ENCODE peak calls at places on chromosomes 4 and X, in eight cellular contexts. P is brain microvascular endothelial cell; L is cardiac muscle cell; M is activated CD4-positive, alpha-beta T cell treated with anti-CD3 and anti-CD28 coated beads for 4 hours; J is effector memory CD4-positive, alpha-beta T cell; R is Caco-2; I is NCI-H524; G is cardiac fibroblast. Z is an unnamed sample.

GRCh38 chr4:155597933-155598451 is 68.7 kb upstream of the GUCY1A1 start:
- DNase-seq in P (no peak), L (no peak), M (no peak), J (no peak), R (no peak), I (no peak), G (no peak), Z (no peak)

GRCh38 chr4:76067652-76068286 is 6.7 kb upstream of the ART3 start:
- DNase-seq in P (peak; percentile 71), L (peak; percentile 80), M (peak; percentile 76), J (peak; percentile 20), R (peak; percentile 76), I (peak; percentile 52), G (peak; percentile 86), Z (peak; percentile 40)

GRCh38 chrX:123477673-123478072 is 255.2 kb downstream of the THOC2 start:
- DNase-seq in P (no peak), L (no peak), M (no peak), J (no peak), R (no peak), I (no peak), G (no peak), Z (no peak)

GRCh38 chrX:155747520-155747919 is 133.6 kb upstream of the VAMP7 start:
- DNase-seq in P (no peak), L (no peak), M (no peak), J (no peak), R (no peak), I (peak; percentile 5), G (peak; percentile 22), Z (peak; percentile 62)

GRCh38 chr4:168437192-168437938 is 42.9 kb downstream of the DDX60L start:
- DNase-seq in P (no peak), L (no peak), M (no peak), J (no peak), R (no peak), I (no peak), G (no peak), Z (no peak)

GRCh38 chr4:156959298-156959702 is 12.3 kb downstream of the PDGFC start:
- DNase-seq in P (no peak), L (no peak), M (no peak), J (no peak), R (no peak), I (no peak), G (peak; percentile 64), Z (no peak)

GRCh38 chrX:9955506-9955905 is 11.7 kb upstream of the CLDN34 start:
- DNase-seq in P (peak; percentile 23), L (no peak), M (no peak), J (no peak), R (no peak), I (no peak), G (peak; percentile 68), Z (no peak)

GRCh38 chr4:186137193-186137792 is 32.8 kb downstream of the FAM149A start:
- DNase-seq in P (no peak), L (peak; percentile 33), M (no peak), J (no peak), R (no peak), I (no peak), G (peak; percentile 52), Z (no peak)

GRCh38 chrX:99301990-99302389 is 1108.1 kb downstream of the PCDH19 start:
- DNase-seq in P (no peak), L (peak; percentile 59), M (no peak), J (no peak), R (peak; percentile 9), I (peak; percentile 78), G (peak; percentile 2), Z (no peak)

GRCh38 chr4:183399166-183399565 is 45.3 kb upstream of the CDKN2AIP start:
- DNase-seq in P (no peak), L (no peak), M (no peak), J (no peak), R (no peak), I (no peak), G (no peak), Z (no peak)

GRCh38 chrX:50700921-50701320 is 113.1 kb downstream of the SHROOM4 start:
- DNase-seq in P (no peak), L (no peak), M (no peak), J (no peak), R (no peak), I (no peak), G (peak; percentile 61), Z (no peak)

GRCh38 chrX:49276207-49276606 is 6.6 kb downstream of the PPP1R3F start:
- DNase-seq in P (no peak), L (no peak), M (no peak), J (no peak), R (no peak), I (no peak), G (no peak), Z (no peak)

GRCh38 chrX:24693453-24694202 is at the start of gene POLA1:
- DNase-seq in P (peak; percentile 94), L (peak; percentile 99), M (peak; percentile 41), J (peak; percentile 45), R (peak; percentile 94), I (peak; percentile 98), G (peak; percentile 96), Z (peak; percentile 95)

GRCh38 chrX:12981880-12982279 is 7.0 kb downstream of the TMSB4X start:
- DNase-seq in P (no peak), L (no peak), M (no peak), J (no peak), R (no peak), I (no peak), G (no peak), Z (no peak)

GRCh38 chrX:109855501-109855900 is 122.4 kb upstream of the ACSL4 start:
- DNase-seq in P (no peak), L (no peak), M (no peak), J (no peak), R (no peak), I (no peak), G (no peak), Z (no peak)

GRCh38 chrX:22122510-22122909 is 90.4 kb downstream of the PHEX start:
- DNase-seq in P (peak; percentile 41), L (no peak), M (no peak), J (no peak), R (no peak), I (no peak), G (peak; percentile 87), Z (peak; percentile 3)

GRCh38 chrX:20267924-20268701 is 1.4 kb upstream of the RPS6KA3 start:
- DNase-seq in P (no peak), L (peak; percentile 21), M (peak; percentile 31), J (no peak), R (peak; percentile 9), I (peak; percentile 60), G (no peak), Z (no peak)

GRCh38 chr4:30537462-30537861 is 182.7 kb upstream of the PCDH7 start:
- DNase-seq in P (peak; percentile 42), L (no peak), M (no peak), J (no peak), R (peak; percentile 9), I (no peak), G (peak; percentile 63), Z (peak; percentile 28)

GRCh38 chr4:148444296-148445070 is 2.3 kb upstream of the NR3C2 start:
- DNase-seq in P (no peak), L (peak; percentile 63), M (peak; percentile 44), J (peak; percentile 45), R (peak; percentile 16), I (peak; percentile 27), G (no peak), Z (no peak)

GRCh38 chrX:23483396-23483795 is 148.7 kb downstream of the PTCHD1 start:
- DNase-seq in P (no peak), L (no peak), M (no peak), J (no peak), R (no peak), I (peak; percentile 81), G (no peak), Z (no peak)

GRCh38 chrX:24339911-24340310 is 20.5 kb upstream of the SUPT20HL1 start:
- DNase-seq in P (no peak), L (no peak), M (no peak), J (no peak), R (no peak), I (no peak), G (no peak), Z (no peak)

GRCh38 chr4:127284236-127284635 is 348.5 kb upstream of the INTU start:
- DNase-seq in P (no peak), L (no peak), M (no peak), J (no peak), R (no peak), I (no peak), G (no peak), Z (no peak)

GRCh38 chr4:142088906-142089305 is 452.5 kb downstream of the IL15 start:
- DNase-seq in P (peak; percentile 42), L (no peak), M (no peak), J (no peak), R (no peak), I (no peak), G (peak; percentile 48), Z (no peak)

GRCh38 chr4:152892985-152893384 is 43.1 kb upstream of the FHDC1 start:
- DNase-seq in P (no peak), L (no peak), M (no peak), J (no peak), R (no peak), I (no peak), G (no peak), Z (no peak)

GRCh38 chr4:127001898-127002297 is 630.9 kb upstream of the INTU start:
- DNase-seq in P (no peak), L (no peak), M (no peak), J (no peak), R (no peak), I (no peak), G (no peak), Z (no peak)

GRCh38 chrX:45697591-45697990 is 496.9 kb upstream of the DIPK2B start:
- DNase-seq in P (peak; percentile 66), L (no peak), M (no peak), J (no peak), R (no peak), I (no peak), G (peak; percentile 92), Z (peak; percentile 44)

GRCh38 chrX:100368167-100368566 is 41.9 kb downstream of the PCDH19 start:
- DNase-seq in P (no peak), L (peak; percentile 52), M (no peak), J (no peak), R (peak; percentile 19), I (peak; percentile 23), G (peak; percentile 11), Z (peak; percentile 3)

GRCh38 chr4:132065940-132066495 is 1083.1 kb upstream of the PCDH10 start:
- DNase-seq in P (no peak), L (no peak), M (no peak), J (no peak), R (no peak), I (no peak), G (peak; percentile 46), Z (no peak)

GRCh38 chr4:88244821-88245579 is 39.4 kb downstream of the PPM1K start:
- DNase-seq in P (no peak), L (no peak), M (peak; percentile 7), J (no peak), R (no peak), I (no peak), G (no peak), Z (no peak)

GRCh38 chr4:41750624-41751324 is 2.2 kb upstream of the PHOX2B start:
- DNase-seq in P (no peak), L (no peak), M (no peak), J (no peak), R (no peak), I (no peak), G (no peak), Z (no peak)

GRCh38 chr4:38131371-38132139 is 171.4 kb downstream of the PTTG2 start:
- DNase-seq in P (peak; percentile 49), L (peak; percentile 43), M (peak; percentile 78), J (peak; percentile 70), R (no peak), I (no peak), G (peak; percentile 54), Z (no peak)

GRCh38 chrX:49992809-49993208 is 70.4 kb downstream of the CLCN5 start:
- DNase-seq in P (no peak), L (no peak), M (no peak), J (no peak), R (no peak), I (no peak), G (peak; percentile 26), Z (no peak)

GRCh38 chr4:174496631-174497442 is 25.5 kb downstream of the HPGD start:
- DNase-seq in P (no peak), L (no peak), M (no peak), J (no peak), R (peak; percentile 19), I (no peak), G (no peak), Z (no peak)

GRCh38 chrX:69128573-69128972 is 36.7 kb downstream of the PJA1 start:
- DNase-seq in P (no peak), L (peak; percentile 46), M (no peak), J (no peak), R (no peak), I (no peak), G (no peak), Z (no peak)